ENCODE peak calls at places on chromosome 20, in seven cellular contexts. J is OCI-LY7, E is GM23248, D is PC-3, W is SK-N-SH, V is hepatocyte, R is Karpas-422. O is an unnamed sample. For H4K20me1 and H3K9me2, the result is how much of the 10 kb centered on the place peaks cover.

GRCh38 chr20:33908351-33908750 is 85.4 kb upstream of the RALY start:
- DNase-seq in W (no peak), R (no peak), J (no peak), D (no peak), V (no peak), E (peak), O (peak)

GRCh38 chr20:62597416-62598115 is 44.7 kb upstream of the SLCO4A1 start:
- DNase-seq in D (no peak), V (no peak), W (no peak), R (no peak), J (no peak), E (no peak), O (no peak)

GRCh38 chr20:21096321-21097043 is 9.7 kb downstream of the LINC00237 start:
- DNase-seq in E (peak), R (peak), J (peak), D (peak), W (peak), V (no peak), O (peak)

GRCh38 chr20:23195635-23196034 is 109.5 kb upstream of the CD93 start:
- DNase-seq in R (peak), D (no peak), W (no peak), J (no peak), V (no peak), E (no peak), O (no peak)

GRCh38 chr20:24027229-24027628 is 38.6 kb upstream of the GGTLC1 start:
- DNase-seq in W (no peak), J (peak), D (peak), E (peak), R (no peak), V (no peak), O (no peak)

GRCh38 chr20:62523473-62524203 is 47.8 kb upstream of the GATA5 start:
- DNase-seq in R (peak), D (peak), V (peak), E (peak), W (peak), J (no peak), O (peak)

GRCh38 chr20:24469116-24470030 is at the start of gene SYNDIG1:
- DNase-seq in V (peak), D (no peak), J (no peak), W (peak), E (peak), R (no peak), O (no peak)

GRCh38 chr20:24977797-24978196 is 14.8 kb downstream of the APMAP start:
- DNase-seq in R (no peak), V (no peak), E (no peak), W (no peak), J (no peak), D (no peak), O (no peak)

GRCh38 chr20:11847827-11848226 is 69.9 kb upstream of the BTBD3 start:
- DNase-seq in V (no peak), R (no peak), J (no peak), D (peak), E (no peak), W (no peak), O (no peak)

DNA sequence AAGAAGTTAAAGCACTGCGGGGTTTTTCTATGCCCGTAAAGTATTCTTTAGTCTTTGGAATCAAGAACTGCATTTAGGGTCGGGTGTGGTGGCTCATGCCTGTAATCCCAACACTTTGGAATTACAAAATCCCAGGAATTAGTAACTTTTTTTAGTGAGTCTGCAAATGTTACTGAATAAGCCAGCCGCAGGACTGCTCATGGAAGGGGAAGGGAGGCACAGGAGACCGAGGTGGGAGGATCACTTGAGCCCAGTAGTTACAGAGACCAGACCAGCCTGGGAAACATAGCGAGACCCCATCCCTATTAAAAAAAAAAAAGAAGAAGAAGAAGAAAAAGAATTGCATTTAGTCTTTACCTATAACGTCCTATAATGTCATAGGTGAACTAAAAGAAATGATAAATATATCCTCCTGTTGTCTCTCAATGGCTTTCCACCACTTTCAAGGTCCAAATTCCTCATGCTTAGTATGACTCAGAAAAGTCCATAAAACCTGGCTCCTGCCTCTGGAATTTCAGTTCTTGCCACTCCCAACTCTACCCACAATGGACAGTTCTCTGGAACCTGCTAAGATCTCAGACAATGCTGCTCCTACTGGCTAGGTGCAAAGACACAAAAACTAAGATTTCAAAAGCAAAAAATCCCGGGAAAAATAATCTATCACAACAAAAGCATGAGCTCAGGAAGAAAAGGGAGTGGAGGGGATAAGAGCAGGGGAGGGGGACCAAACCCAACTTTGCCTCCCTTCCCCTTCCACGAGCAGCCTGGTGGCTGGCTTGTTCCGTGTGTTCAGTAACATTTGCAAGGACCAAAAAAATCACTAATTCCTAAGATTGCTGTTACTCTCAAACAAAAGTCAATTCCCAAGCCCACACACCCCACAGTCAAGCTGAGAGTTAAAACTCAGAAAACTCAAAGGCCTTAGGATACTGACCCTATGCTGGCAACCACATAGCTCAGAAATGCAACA is 39.0 kb downstream of the B4GALT5 start:
- DNase-seq in J (no peak), W (no peak), E (peak), R (peak), V (peak), D (peak), O (peak)
- H4K20me1 ChIP-seq in J (under half), W (half or more), E (under half), R (under half), V (under half), D (under half), O (under half)

GRCh38 chr20:6418732-6419131 is 295.9 kb upstream of the FERMT1 start:
- DNase-seq in V (no peak), D (peak), E (no peak), W (no peak), J (no peak), R (no peak), O (no peak)
- H3K9me2 ChIP-seq in V (under half), D (under half), E (under half), W (under half), J (under half), R (under half), O (under half)

DNA sequence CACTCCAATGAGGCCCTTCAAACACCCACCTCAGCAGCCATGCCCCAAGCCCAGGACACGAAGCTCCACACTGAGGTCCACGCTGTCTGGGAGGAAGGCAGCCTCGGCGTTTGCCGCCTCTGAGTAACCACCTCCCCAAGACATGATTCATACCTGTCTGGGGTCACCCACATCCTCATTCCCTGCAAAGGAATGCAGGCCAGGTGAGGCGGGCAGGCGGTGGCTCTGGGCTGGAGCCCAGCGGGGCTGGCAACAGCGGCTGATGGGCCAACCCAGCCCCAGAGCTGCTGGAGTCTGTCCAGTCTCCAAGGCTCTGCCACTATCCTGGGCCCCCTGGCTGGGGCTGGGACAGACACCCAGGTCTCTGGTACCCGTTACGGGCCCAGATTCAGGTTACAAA is 14.8 kb downstream of the PMEPA1 start:
- DNase-seq in E (no peak), D (peak), R (no peak), J (no peak), W (no peak), V (no peak), O (peak)
- H4K20me1 ChIP-seq in E (under half), D (under half), R (under half), J (under half), W (half or more), V (half or more), O (under half)

GRCh38 chr20:18609741-18610140 is 21.9 kb downstream of the DTD1 start:
- DNase-seq in V (no peak), J (no peak), R (no peak), E (no peak), W (no peak), D (no peak), O (no peak)
- H3K9me2 ChIP-seq in V (under half), J (under half), R (under half), E (under half), W (under half), D (under half), O (under half)

DNA sequence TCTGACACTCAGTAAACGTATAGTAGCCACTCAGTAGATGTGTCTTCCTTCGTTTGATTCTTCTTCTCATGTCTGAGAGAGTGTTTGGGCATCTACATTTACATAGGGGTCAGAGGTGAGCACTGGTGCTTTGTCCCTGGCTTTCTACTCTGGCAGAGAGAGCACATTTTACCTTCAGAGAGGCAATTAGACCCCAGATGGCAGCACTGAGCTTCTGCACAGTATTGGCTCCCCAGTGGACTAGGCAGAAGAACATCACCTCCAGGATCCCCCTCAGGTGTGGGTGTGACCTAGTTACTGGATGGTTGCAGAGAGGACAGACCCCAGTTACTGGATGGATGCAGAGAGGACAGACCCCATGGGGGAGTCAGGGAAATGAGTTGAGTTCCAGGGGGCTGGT is 327.2 kb downstream of the DHX35 start:
- DNase-seq in E (no peak), V (peak), R (peak), D (no peak), J (peak), W (no peak), O (no peak)
- H4K20me1 ChIP-seq in E (under half), V (under half), R (under half), D (under half), J (under half), W (under half), O (under half)

GRCh38 chr20:8132632-8133587 is 844 bp downstream of the PLCB1 start:
- DNase-seq in J (peak), E (peak), W (no peak), R (no peak), V (peak), D (no peak), O (no peak)
- H3K9me2 ChIP-seq in J (under half), E (under half), W (under half), R (under half), V (under half), D (under half), O (under half)

DNA sequence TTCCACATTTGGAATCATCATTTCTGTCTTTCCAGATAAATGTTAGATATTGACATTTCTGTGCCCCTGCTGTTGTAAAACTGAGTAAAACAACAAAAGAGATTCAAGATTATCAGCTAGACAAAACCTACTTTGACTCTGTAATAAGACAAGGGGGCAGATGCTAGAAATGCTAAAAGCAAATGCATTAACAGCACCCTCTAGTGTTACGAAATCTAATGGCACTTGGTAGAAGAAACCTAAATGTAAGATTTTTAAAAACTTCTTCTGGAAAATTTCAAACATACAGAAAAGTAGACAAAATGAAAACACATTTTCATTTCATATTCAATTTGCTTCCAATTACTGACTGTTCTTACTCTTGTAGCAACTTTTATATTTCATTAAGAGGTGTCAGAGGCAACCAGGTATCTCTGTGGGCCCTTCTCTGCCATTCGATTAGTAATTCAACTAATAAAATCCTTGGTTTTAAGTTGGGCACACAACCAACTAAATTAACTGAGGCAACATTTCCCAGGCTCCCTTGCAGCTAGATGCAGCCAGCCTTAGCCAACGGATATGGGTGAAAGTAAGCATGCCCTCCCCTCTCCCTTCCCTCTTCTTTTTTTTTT is 45.0 kb downstream of the SLC23A2 start:
- DNase-seq in R (peak), V (peak), J (peak), E (peak), W (peak), D (peak), O (peak)
- H4K20me1 ChIP-seq in R (under half), V (under half), J (under half), E (under half), W (under half), D (under half), O (under half)

GRCh38 chr20:37926612-37927011 is 23.7 kb downstream of the VSTM2L start:
- DNase-seq in W (no peak), J (no peak), E (no peak), V (no peak), D (no peak), R (no peak), O (no peak)

GRCh38 chr20:37929366-37930014 is 26.6 kb downstream of the VSTM2L start:
- DNase-seq in V (no peak), D (no peak), J (no peak), W (no peak), E (no peak), R (no peak), O (no peak)

GRCh38 chr20:37925265-37926165 is 22.6 kb downstream of the VSTM2L start:
- DNase-seq in D (no peak), V (no peak), W (no peak), R (no peak), J (no peak), E (no peak), O (no peak)

GRCh38 chr20:37931153-37931922 is 28.4 kb downstream of the VSTM2L start:
- DNase-seq in E (no peak), W (no peak), V (no peak), D (no peak), J (no peak), R (no peak), O (no peak)

DNA sequence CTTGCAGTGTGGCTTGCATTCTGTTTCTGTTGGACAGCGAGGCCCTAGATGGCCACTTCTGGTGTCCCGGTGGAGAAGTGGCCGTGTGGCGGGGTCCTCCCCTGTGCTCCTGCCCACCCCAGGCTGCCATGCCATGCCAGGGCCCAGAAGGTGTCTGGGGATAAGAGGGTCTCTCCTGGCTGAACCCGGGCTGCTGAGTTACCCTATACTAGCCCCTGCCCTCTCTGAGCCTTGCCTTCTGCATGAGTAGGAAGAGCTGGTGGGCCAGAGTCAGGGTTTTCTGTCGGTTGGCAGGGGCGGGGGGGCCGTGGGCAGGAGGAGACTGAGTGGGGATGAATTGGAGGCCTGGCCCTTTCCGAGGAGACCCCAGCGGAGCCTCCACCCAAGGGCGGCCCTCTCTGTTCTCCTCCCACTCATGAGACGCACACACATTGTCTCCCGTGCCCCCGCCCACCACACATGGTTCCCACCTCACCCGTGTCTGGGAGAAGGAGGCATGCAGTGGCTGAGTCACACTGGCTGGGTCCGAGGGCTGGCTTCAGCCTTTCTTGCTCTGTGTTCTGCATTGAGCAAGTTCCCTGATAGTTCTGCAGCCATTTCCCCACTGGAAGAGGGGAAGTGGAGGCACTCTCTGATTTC is 24.6 kb downstream of the VSTM2L start:
- DNase-seq in W (no peak), D (no peak), J (no peak), E (no peak), R (no peak), V (no peak), O (no peak)
- H3K9me2 ChIP-seq in W (under half), D (under half), J (under half), E (under half), R (under half), V (under half), O (under half)

GRCh38 chr20:38479596-38479995 is 7.0 kb downstream of the RALGAPB start:
- DNase-seq in J (no peak), R (no peak), V (no peak), D (no peak), W (no peak), E (no peak), O (no peak)
- H4K20me1 ChIP-seq in J (under half), R (under half), V (under half), D (under half), W (half or more), E (under half), O (half or more)

DNA sequence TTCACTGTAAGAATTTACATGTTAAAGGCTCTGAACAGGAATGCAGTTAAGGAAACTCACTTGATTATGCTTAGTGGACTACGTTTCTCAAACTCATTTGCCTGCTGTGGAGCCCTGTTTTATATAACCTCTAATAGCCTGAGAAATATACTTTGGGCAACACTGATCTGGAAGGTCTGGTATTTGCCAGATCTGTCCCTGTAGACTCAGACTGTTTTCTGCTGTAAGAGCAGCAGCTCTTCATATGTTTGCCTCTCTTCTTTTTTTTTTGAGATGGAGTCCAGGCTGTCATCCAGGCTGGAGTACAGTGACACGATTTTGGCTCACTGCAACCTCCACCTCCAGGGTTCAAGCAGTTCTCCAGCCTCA is 10.1 kb downstream of the TTPAL start:
- DNase-seq in E (no peak), R (no peak), J (no peak), D (no peak), V (no peak), W (no peak), O (no peak)
- H3K9me2 ChIP-seq in E (under half), R (under half), J (under half), D (under half), V (under half), W (under half), O (under half)